ENCODE peak calls at places on chromosomes 11 and 22, in seven cellular contexts. B is neuronal stem cell, T is H1, J is H9, G is mesenchymal stem cell, U is IMR-90, L is mesendoderm. M is an unnamed sample.

GRCh38 chr11:102882389-102883024 is 7.7 kb upstream of the MMP12 start:
- DNase-seq in T (no peak), L (no peak), J (no peak), B (no peak), G (peak; percentile 34), U (peak; percentile 48), M (peak; percentile 43)

GRCh38 chr11:120182790-120183491 is 27.9 kb upstream of the OAF start:
- DNase-seq in U (no peak), B (no peak), T (no peak), G (no peak), L (peak; percentile 80), J (peak; percentile 73), M (no peak)

GRCh38 chr11:85822814-85823213 is 11.9 kb upstream of the SYTL2 start:
- DNase-seq in U (peak; percentile 65), T (no peak), J (no peak), G (peak; percentile 64), B (no peak), L (no peak), M (no peak)

GRCh38 chr11:47060807-47061206 is 115.9 kb downstream of the ARFGAP2 start:
- DNase-seq in G (peak; percentile 47), B (no peak), U (peak; percentile 48), J (no peak), T (no peak), L (peak; percentile 47), M (no peak)

GRCh38 chr11:78646564-78647185 is 72.0 kb upstream of the NARS2 start:
- DNase-seq in G (peak; percentile 47), T (no peak), U (peak; percentile 49), J (peak; percentile 56), L (peak; percentile 71), B (peak; percentile 46), M (peak; percentile 87)

GRCh38 chr11:118912742-118913410 is 12.8 kb downstream of the BCL9L start:
- DNase-seq in L (peak; percentile 73), J (no peak), T (no peak), B (no peak), G (peak; percentile 74), U (peak; percentile 24), M (peak; percentile 39)

GRCh38 chr11:108958446-108959123 is 293.7 kb downstream of the DDX10 start:
- DNase-seq in G (peak; percentile 70), L (peak; percentile 21), U (peak; percentile 82), T (no peak), J (no peak), B (no peak), M (peak; percentile 59)

GRCh38 chr22:45190473-45190872 is 26.7 kb downstream of the NUP50 start:
- DNase-seq in L (no peak), U (no peak), G (no peak), T (no peak), J (no peak), B (no peak), M (no peak)

GRCh38 chr11:130391692-130392091 is 36.7 kb downstream of the ADAMTS8 start:
- DNase-seq in J (no peak), L (no peak), T (no peak), B (no peak), U (no peak), G (no peak), M (no peak)

GRCh38 chr22:32717337-32718240 is 83.9 kb upstream of the TIMP3 start:
- DNase-seq in T (no peak), U (peak; percentile 84), J (no peak), B (no peak), L (no peak), G (peak; percentile 68), M (peak; percentile 96)

GRCh38 chr11:16776716-16777115 is 38.3 kb downstream of the C11orf58 start:
- DNase-seq in B (no peak), G (no peak), L (no peak), T (no peak), U (peak; percentile 25), J (no peak), M (no peak)

GRCh38 chr11:126172596-126173038 is 38.8 kb downstream of the RPUSD4 start:
- DNase-seq in L (no peak), B (no peak), T (no peak), J (no peak), U (peak; percentile 53), G (peak; percentile 15), M (no peak)

GRCh38 chr22:48663297-48663696 is 1164.4 kb downstream of the BRD1 start:
- DNase-seq in T (no peak), J (peak; percentile 47), L (peak; percentile 77), U (no peak), G (no peak), B (no peak), M (no peak)

GRCh38 chr11:64880240-64881001 is 2.0 kb upstream of the EHD1 start:
- DNase-seq in T (no peak), U (no peak), L (no peak), B (no peak), J (no peak), G (peak; percentile 85), M (no peak)

GRCh38 chr11:62588966-62589637 is 2.2 kb downstream of the TUT1 start:
- DNase-seq in J (no peak), L (peak; percentile 40), U (no peak), B (no peak), T (no peak), G (peak; percentile 57), M (no peak)

GRCh38 chr22:42777126-42777525 is 56.5 kb upstream of the A4GALT start:
- DNase-seq in J (no peak), G (no peak), B (no peak), L (no peak), T (no peak), U (no peak), M (no peak)

GRCh38 chr11:86182976-86183584 is 61.5 kb upstream of the EED start:
- DNase-seq in G (no peak), L (no peak), U (peak; percentile 35), B (no peak), T (no peak), J (no peak), M (peak; percentile 81)

GRCh38 chr11:85348945-85349344 is 278.2 kb downstream of the DLG2 start:
- DNase-seq in U (no peak), T (peak; percentile 36), J (no peak), L (no peak), B (no peak), G (no peak), M (no peak)

GRCh38 chr11:34274712-34275398 is 83.0 kb downstream of the ABTB2 start:
- DNase-seq in U (peak; percentile 98), L (peak; percentile 56), T (no peak), B (no peak), G (peak; percentile 62), J (no peak), M (peak; percentile 100)

GRCh38 chr11:12132790-12133145 is 22.4 kb downstream of the MICAL2 start:
- DNase-seq in B (no peak), L (no peak), G (no peak), U (no peak), T (no peak), J (no peak), M (no peak)

GRCh38 chr11:32005786-32006406 is 85.0 kb upstream of the RCN1 start:
- DNase-seq in J (no peak), T (no peak), L (no peak), B (no peak), G (no peak), U (peak; percentile 8), M (no peak)

GRCh38 chr11:102831128-102831708 is 12.2 kb downstream of the MMP3 start:
- DNase-seq in U (peak; percentile 23), G (peak; percentile 19), T (no peak), J (peak; percentile 80), B (no peak), L (peak; percentile 50), M (no peak)

GRCh38 chr11:15770798-15771414 is 585.4 kb downstream of the SOX6 start:
- DNase-seq in J (peak; percentile 68), U (peak; percentile 52), T (peak; percentile 13), G (peak; percentile 41), L (peak; percentile 77), B (peak; percentile 51), M (peak; percentile 23)

GRCh38 chr11:23797624-23798419 is 699.0 kb upstream of the LUZP2 start:
- DNase-seq in G (no peak), U (no peak), T (no peak), L (no peak), J (no peak), B (no peak), M (no peak)

GRCh38 chr22:17430298-17430900 is 61.1 kb downstream of the CECR2 start:
- DNase-seq in B (no peak), T (no peak), J (no peak), L (no peak), G (no peak), U (no peak), M (no peak)

GRCh38 chr11:82045748-82046457 is 687.8 kb downstream of the FAM181B start:
- DNase-seq in B (no peak), L (no peak), G (no peak), T (no peak), U (no peak), J (no peak), M (no peak)
- H3K18ac ChIP-seq in B (no peak overlapping the region), L (peak overlapping the region; percentile 28), G (no peak overlapping the region), T (no peak overlapping the region), U (no peak overlapping the region), J (no peak overlapping the region), M (no peak overlapping the region)

GRCh38 chr11:76102772-76103171 is 103.5 kb downstream of the WNT11 start:
- DNase-seq in U (peak; percentile 51), T (no peak), G (peak; percentile 11), L (no peak), B (no peak), J (no peak), M (no peak)
- H3K18ac ChIP-seq in U (no peak overlapping the region), T (no peak overlapping the region), G (no peak overlapping the region), L (no peak overlapping the region), B (no peak overlapping the region), J (no peak overlapping the region), M (no peak overlapping the region)

DNA sequence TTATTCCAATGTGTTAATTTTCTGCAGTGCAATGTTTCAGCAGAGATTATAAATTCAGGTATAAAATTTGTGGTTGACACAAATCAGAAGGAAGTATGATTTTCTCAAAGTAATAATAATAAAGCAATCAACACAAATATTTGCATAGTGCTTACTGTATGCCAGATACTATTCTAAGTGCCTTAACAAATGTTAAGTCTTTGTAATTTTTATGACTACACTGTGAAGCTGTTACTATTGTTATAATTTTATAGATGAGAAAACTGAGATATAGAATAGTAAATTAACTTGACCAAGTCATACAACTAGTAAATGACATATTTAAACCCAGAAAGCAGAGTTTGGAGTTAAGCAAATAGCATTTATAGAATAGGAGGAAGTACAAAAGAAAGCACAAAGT is 16.4 kb upstream of the OR6X1 start:
- DNase-seq in U (no peak), J (no peak), T (no peak), L (no peak), G (no peak), B (no peak), M (no peak)
- H3K18ac ChIP-seq in U (no peak overlapping the region), J (no peak overlapping the region), T (no peak overlapping the region), L (no peak overlapping the region), G (no peak overlapping the region), B (no peak overlapping the region), M (no peak overlapping the region)

GRCh38 chr11:75277211-75277805 is 36.7 kb downstream of the TPBGL start:
- DNase-seq in G (no peak), T (no peak), L (no peak), J (no peak), U (no peak), B (no peak), M (no peak)
- H3K18ac ChIP-seq in G (no peak overlapping the region), T (no peak overlapping the region), L (no peak overlapping the region), J (no peak overlapping the region), U (no peak overlapping the region), B (no peak overlapping the region), M (no peak overlapping the region)

M was measured in trophoblast cell.